ENCODE peak calls at places on chromosomes 7 and 10, in eight cellular contexts. S is AG20443, A is HFF-Myc, C is kidney glomerular epithelial cell, F is naive B cell, U is T-cell, D is MV-4-11, J is DMS153. O is an unnamed sample.

GRCh38 chr7:150830957-150831356 is 21.4 kb upstream of the AOC1 start:
- DNase-seq in D (no peak), J (peak), C (no peak), U (no peak), A (no peak), S (no peak), F (no peak), O (no peak)

GRCh38 chr7:123372368-123372767 is 162.0 kb downstream of the IQUB start:
- DNase-seq in J (no peak), U (no peak), A (no peak), F (no peak), C (peak), D (no peak), S (no peak), O (no peak)

GRCh38 chr10:123100030-123100762 is 35.6 kb upstream of the HMX3 start:
- DNase-seq in D (no peak), A (no peak), F (no peak), C (no peak), J (no peak), U (no peak), S (no peak), O (no peak)

GRCh38 chr10:23448802-23449570 is 10.1 kb downstream of the OTUD1 start:
- DNase-seq in F (peak), S (no peak), A (no peak), C (no peak), J (no peak), U (no peak), D (peak), O (no peak)

GRCh38 chr7:129433823-129434171 is 435 bp upstream of the STRIP2 start:
- DNase-seq in J (no peak), S (no peak), D (no peak), U (no peak), C (no peak), A (no peak), F (peak), O (no peak)

GRCh38 chr10:11877506-11877905 is 54.4 kb downstream of the PROSER2 start:
- DNase-seq in D (no peak), C (no peak), S (no peak), J (no peak), A (no peak), F (no peak), U (no peak), O (no peak)

GRCh38 chr10:28291881-28292297 is 11.0 kb downstream of the MPP7 start:
- DNase-seq in D (no peak), A (peak), C (peak), U (no peak), F (no peak), S (peak), J (no peak), O (peak)

GRCh38 chr7:78039791-78040776 is 241.5 kb downstream of the PHTF2 start:
- DNase-seq in F (peak), D (peak), S (peak), A (no peak), J (no peak), U (peak), C (no peak), O (no peak)

GRCh38 chr7:133703547-133703946 is 423.6 kb upstream of the LRGUK start:
- DNase-seq in C (peak), S (peak), F (no peak), J (no peak), A (no peak), U (no peak), D (no peak), O (peak)

GRCh38 chr7:44634839-44635591 is 28.6 kb downstream of the OGDH start:
- DNase-seq in D (peak), J (no peak), C (no peak), F (no peak), A (no peak), S (no peak), U (no peak), O (no peak)

GRCh38 chr10:44008270-44008916 is 359.7 kb upstream of the ZNF32 start:
- DNase-seq in U (no peak), J (no peak), C (peak), D (no peak), A (no peak), S (no peak), F (no peak), O (no peak)

GRCh38 chr10:125772112-125772863 is 3.3 kb downstream of the MMP21 start:
- DNase-seq in S (no peak), C (no peak), U (no peak), A (no peak), J (no peak), F (no peak), D (no peak), O (no peak)

GRCh38 chr10:103706760-103707159 is 148.6 kb downstream of the SH3PXD2A start:
- DNase-seq in A (no peak), U (no peak), C (no peak), F (no peak), J (no peak), D (no peak), S (no peak), O (no peak)

GRCh38 chr7:140653319-140654108 is 12.9 kb upstream of the DENND2A start:
- DNase-seq in S (peak), D (no peak), C (peak), J (peak), F (peak), A (peak), U (no peak), O (peak)

GRCh38 chr10:13945760-13946460 is 359.1 kb downstream of the PRPF18 start:
- DNase-seq in A (no peak), S (no peak), F (no peak), C (no peak), U (no peak), J (no peak), D (peak), O (no peak)

GRCh38 chr7:117780832-117781231 is 92.4 kb downstream of the CTTNBP2 start:
- DNase-seq in D (peak), F (no peak), A (no peak), J (no peak), C (peak), S (no peak), U (no peak), O (peak)

GRCh38 chr7:151717415-151717814 is 159.5 kb downstream of the PRKAG2 start:
- DNase-seq in U (no peak), J (no peak), C (peak), D (no peak), A (no peak), F (no peak), S (no peak), O (no peak)

GRCh38 chr7:46524350-46524749 is 603.3 kb upstream of the IGFBP3 start:
- DNase-seq in C (peak), J (no peak), D (no peak), A (no peak), F (no peak), U (no peak), S (no peak), O (no peak)